ENCODE peak calls at places on chromosomes 11 and 22, in four cellular contexts. I is IMR-90, V is GM12878, J is K562. B is an unnamed sample.

GRCh38 chr11:26335903-26336302 is 4.0 kb downstream of the ANO3 start:
- DNase-seq in V (no peak), J (no peak), I (no peak), B (no peak)

GRCh38 chr11:128884703-128885338 is 6.3 kb upstream of the KCNJ5 start:
- DNase-seq in J (peak; percentile 70), V (no peak), I (peak; percentile 69), B (peak; percentile 66)

GRCh38 chr11:114377612-114378267 is 22.6 kb downstream of the C11orf71 start:
- DNase-seq in J (no peak), V (no peak), I (peak; percentile 87), B (no peak)

GRCh38 chr11:134659882-134660281 is 247.8 kb upstream of the B3GAT1 start:
- DNase-seq in I (no peak), J (no peak), V (no peak), B (no peak)

GRCh38 chr11:68682531-68682931 is 1.8 kb upstream of the GAL start:
- DNase-seq in J (no peak), V (no peak), I (peak; percentile 24), B (no peak)

GRCh38 chr22:39932166-39932565 is 28.0 kb upstream of the TMA7B start:
- DNase-seq in V (no peak), I (no peak), J (no peak), B (no peak)

GRCh38 chr22:46453829-46454220 is 83.6 kb downstream of the CELSR1 start:
- DNase-seq in J (no peak), I (no peak), V (no peak), B (no peak)

GRCh38 chr11:130052556-130052955 is 17.1 kb upstream of the APLP2 start:
- DNase-seq in I (no peak), J (no peak), V (no peak), B (no peak)

GRCh38 chr22:34416321-34416900 is 496.1 kb upstream of the LARGE1 start:
- DNase-seq in I (no peak), V (no peak), J (no peak), B (no peak)

GRCh38 chr11:279966-280761 is 2.0 kb downstream of the NLRP6 start:
- DNase-seq in I (peak; percentile 30), J (no peak), V (no peak), B (peak; percentile 48)

GRCh38 chr11:65547446-65548125 is 10.6 kb downstream of the LTBP3 start:
- DNase-seq in J (no peak), I (no peak), V (no peak), B (no peak)

GRCh38 chr22:43203471-43203981 is 16.6 kb upstream of the TTLL12 start:
- DNase-seq in I (no peak), J (no peak), V (no peak), B (no peak)

GRCh38 chr22:46481386-46481785 is 56.0 kb downstream of the CELSR1 start:
- DNase-seq in V (no peak), J (no peak), I (no peak), B (no peak)

GRCh38 chr22:23206915-23207314 is 26.6 kb downstream of the BCR start:
- DNase-seq in I (no peak), J (no peak), V (no peak), B (no peak)

GRCh38 chr22:29879738-29880137 is 3.2 kb upstream of the MTMR3 start:
- DNase-seq in I (no peak), J (no peak), V (no peak), B (peak; percentile 48)

GRCh38 chr11:18974192-18974591 is 35.0 kb upstream of the MRGPRX1 start:
- DNase-seq in V (no peak), J (no peak), I (no peak), B (no peak)

GRCh38 chr11:118690553-118691304 is 11.3 kb upstream of the TREH start:
- DNase-seq in I (no peak), J (no peak), V (no peak), B (no peak)
- H3K4me3 ChIP-seq in I (no peak overlapping the region), J (no peak overlapping the region), V (no peak overlapping the region), B (no peak overlapping the region)

GRCh38 chr11:73171762-73172161 is 29.6 kb upstream of the FCHSD2 start:
- DNase-seq in V (no peak), J (no peak), I (peak; percentile 25), B (no peak)

GRCh38 chr11:73174495-73174791 is 32.3 kb upstream of the FCHSD2 start:
- DNase-seq in I (no peak), J (no peak), V (no peak), B (no peak)

GRCh38 chr11:73175551-73176144 is 33.5 kb upstream of the FCHSD2 start:
- DNase-seq in I (no peak), V (no peak), J (no peak), B (no peak)

GRCh38 chr11:73172992-73173656 is 31.0 kb upstream of the FCHSD2 start:
- DNase-seq in I (no peak), V (no peak), J (no peak), B (no peak)

GRCh38 chr11:73173755-73174494 is 31.8 kb upstream of the FCHSD2 start:
- DNase-seq in J (no peak), I (peak; percentile 25), V (no peak), B (no peak)
- TF ChIP-seq ELK1 in J (no peak), I (no peak), V (no peak), B (no peak)

GRCh38 chr22:26542831-26543230 is 30.6 kb upstream of the TFIP11 start:
- DNase-seq in I (no peak), V (no peak), J (no peak), B (no peak)
- H3K4me3 ChIP-seq in I (no peak overlapping the region), V (no peak overlapping the region), J (no peak overlapping the region), B (no peak overlapping the region)

GRCh38 chr11:32385998-32386397 is 49.3 kb downstream of the WT1 start:
- DNase-seq in V (no peak), J (peak; percentile 65), I (peak; percentile 41), B (peak; percentile 44)
- TF ChIP-seq ELK1 in V (no peak), J (no peak), I (no peak), B (no peak)

DNA sequence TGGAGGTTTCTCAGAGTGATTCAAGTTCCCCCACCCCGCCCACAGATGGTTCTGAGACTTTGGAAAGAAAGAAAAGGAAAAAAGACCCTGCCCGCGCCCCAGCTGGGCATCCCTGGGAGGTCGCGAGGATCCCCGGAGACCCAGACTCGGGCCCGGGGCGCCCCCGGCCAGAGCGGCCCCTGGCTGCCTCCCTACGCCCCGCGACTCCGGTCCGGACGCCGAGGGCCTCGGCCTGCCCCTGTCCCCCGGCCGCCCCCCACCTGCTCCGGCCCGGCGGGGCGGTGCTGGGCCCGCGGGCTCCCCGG is 2.3 kb upstream of the AIFM3 start:
- DNase-seq in I (no peak), J (no peak), V (no peak), B (no peak)
- H3K4me3 ChIP-seq in I (peak overlapping the region; percentile 10), J (no peak overlapping the region), V (no peak overlapping the region), B (no peak overlapping the region)

DNA sequence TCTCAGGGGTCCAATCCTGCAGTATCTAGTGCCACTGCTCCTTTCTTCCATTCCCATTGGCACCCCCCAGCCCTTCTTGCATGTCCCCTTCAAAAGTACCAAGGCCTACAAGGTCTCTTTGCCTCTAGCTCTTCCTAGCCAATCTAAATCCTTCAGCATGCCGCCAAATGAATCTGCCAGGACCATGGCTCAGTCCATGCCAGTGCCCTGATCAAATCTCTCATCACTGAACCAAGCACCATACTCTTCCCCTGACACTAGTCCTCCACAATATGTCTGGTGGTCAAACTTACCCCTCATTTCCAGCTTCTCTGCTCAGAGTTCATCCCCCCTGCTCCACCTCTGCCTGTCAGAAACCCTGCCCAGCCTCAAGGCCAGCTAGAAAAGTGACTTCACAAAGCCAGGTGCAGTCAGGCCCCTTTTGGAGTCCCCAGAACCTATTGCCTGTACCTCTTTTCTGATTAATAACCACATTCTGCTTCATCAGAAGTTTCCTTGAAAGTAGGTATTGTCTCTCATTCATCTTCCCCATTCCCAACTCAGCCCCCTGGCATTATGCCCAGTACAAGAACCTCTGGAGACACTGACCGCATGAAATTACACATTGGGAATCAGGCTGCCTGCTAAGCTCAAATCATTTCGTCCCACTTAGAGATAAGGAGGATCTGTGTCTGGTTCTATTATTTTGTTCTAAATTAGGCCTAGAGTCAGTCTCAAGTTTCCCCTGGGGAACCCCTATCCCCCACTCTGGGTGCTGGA is 11.4 kb downstream of the FEN1 start:
- DNase-seq in I (peak; percentile 49), J (no peak), V (no peak), B (no peak)
- TF ChIP-seq ELK1 in I (no peak), J (no peak), V (no peak), B (no peak)

GRCh38 chr22:31628969-31629723 is 32.9 kb downstream of the PISD start:
- DNase-seq in V (no peak), J (no peak), I (no peak), B (no peak)
- H3K4me3 ChIP-seq in V (no peak overlapping the region), J (peak overlapping the region; percentile 82), I (peak overlapping the region; percentile 69), B (peak overlapping the region; percentile 96)

GRCh38 chr11:77695417-77695816 is 57.8 kb upstream of the CLNS1A start:
- DNase-seq in V (no peak), I (no peak), J (no peak), B (no peak)
- TF ChIP-seq ELK1 in V (no peak), I (no peak), J (no peak), B (no peak)